ENCODE peak calls at places on chromosomes 4 and X, in four cellular contexts. R is right atrium auricular region, L is HCT116, F is suprapubic skin. N is an unnamed sample.

GRCh38 chr4:87422104-87423052 is at the start of gene NUDT9:
- DNase-seq in L (peak), F (peak), R (peak), N (peak)

GRCh38 chr4:98903963-98904362 is 25.0 kb downstream of the EIF4E start:
- DNase-seq in F (no peak), L (no peak), R (no peak), N (no peak)

GRCh38 chr4:88327669-88328068 is 43.3 kb upstream of the PPM1K start:
- DNase-seq in R (no peak), L (no peak), F (no peak), N (no peak)

GRCh38 chr4:118033148-118034060 is 882 bp upstream of the NDST3 start:
- DNase-seq in F (no peak), L (peak), R (no peak), N (peak)

GRCh38 chr4:68129793-68130192 is at the start of gene TMPRSS11F:
- DNase-seq in R (no peak), L (peak), F (no peak), N (no peak)

GRCh38 chr4:172601195-172601594 is 567.4 kb upstream of the GALNT7 start:
- DNase-seq in F (no peak), L (no peak), R (no peak), N (no peak)

GRCh38 chr4:158788608-158789007 is 19.8 kb downstream of the FNIP2 start:
- DNase-seq in F (no peak), L (no peak), R (no peak), N (no peak)

GRCh38 chrX:96692454-96692853 is 7.8 kb downstream of the DIAPH2 start:
- DNase-seq in L (no peak), R (no peak), F (no peak), N (no peak)

GRCh38 chr4:1115528-1116293 is 2.3 kb upstream of the RNF212 start:
- DNase-seq in L (no peak), F (no peak), R (no peak), N (no peak)

GRCh38 chr4:40874902-40875301 is 125.1 kb downstream of the NSUN7 start:
- DNase-seq in L (no peak), R (no peak), F (no peak), N (no peak)

GRCh38 chr4:168945291-168945690 is 64.8 kb downstream of the CBR4 start:
- DNase-seq in F (no peak), R (no peak), L (no peak), N (no peak)

GRCh38 chrX:121308276-121308805 is 260.9 kb downstream of the GLUD2 start:
- DNase-seq in R (no peak), F (no peak), L (peak), N (peak)

GRCh38 chrX:33128048-33128805 is 83.1 kb downstream of the DMD start:
- DNase-seq in L (no peak), F (no peak), R (no peak), N (no peak)

GRCh38 chr4:100372432-100372831 is 145.4 kb downstream of the EMCN start:
- DNase-seq in F (no peak), R (no peak), L (no peak), N (no peak)

GRCh38 chr4:10496200-10496599 is 39.0 kb upstream of the ZNF518B start:
- DNase-seq in L (no peak), R (no peak), F (no peak), N (no peak)

GRCh38 chr4:187128971-187129370 is 405.3 kb upstream of the FAT1 start:
- DNase-seq in L (no peak), R (no peak), F (no peak), N (no peak)

GRCh38 chrX:153637121-153638040 is 9.6 kb upstream of the DUSP9 start:
- DNase-seq in F (no peak), L (no peak), R (no peak), N (no peak)

GRCh38 chr4:7828011-7828720 is 111.5 kb downstream of the AFAP1 start:
- DNase-seq in L (no peak), F (no peak), R (peak), N (no peak)

GRCh38 chrX:69319376-69319775 is 154.1 kb upstream of the PJA1 start:
- DNase-seq in R (no peak), F (no peak), L (no peak), N (no peak)
- TF ChIP-seq CTCF in R (no peak), F (no peak), L (no peak), N (no peak)

GRCh38 chr4:71261633-71262121 is 77.1 kb upstream of the SLC4A4 start:
- DNase-seq in F (no peak), L (no peak), R (no peak), N (no peak)
- H3K27ac ChIP-seq in F (no peak), L (no peak), R (peak), N (peak)

GRCh38 chr4:53005149-53005546 is 143.0 kb downstream of the RASL11B start:
- DNase-seq in R (no peak), F (no peak), L (no peak), N (no peak)
- H3K4me3 ChIP-seq in R (no peak), F (no peak), L (no peak), N (no peak)

GRCh38 chrX:155179343-155179997 is 36.8 kb upstream of the VBP1 start:
- DNase-seq in F (no peak), R (no peak), L (no peak), N (no peak)
- TF ChIP-seq CTCF in F (no peak), R (no peak), L (peak), N (no peak)

DNA sequence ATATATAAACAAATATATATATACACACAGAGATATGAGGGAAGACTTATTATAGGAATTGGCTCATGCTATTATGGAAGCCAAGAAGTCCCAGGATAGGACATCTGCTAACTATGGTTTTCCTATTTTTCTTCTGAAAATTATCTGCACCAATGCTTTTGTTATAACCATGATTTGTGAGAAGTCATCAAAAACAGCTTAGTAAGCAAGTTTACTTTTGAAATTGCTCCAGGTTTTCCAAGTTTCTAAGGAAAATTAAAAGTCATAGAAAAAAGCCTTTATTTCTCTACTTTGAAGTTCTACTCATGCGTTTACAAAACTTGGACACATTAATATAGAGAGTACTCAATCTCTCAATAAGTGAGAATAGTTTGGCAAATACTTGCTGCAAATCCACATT is 213.1 kb downstream of the TRAM1L1 start:
- DNase-seq in F (no peak), R (no peak), L (no peak), N (no peak)
- H3K27ac ChIP-seq in F (no peak), R (no peak), L (no peak), N (no peak)

GRCh38 chr4:25310825-25311210 is 1.8 kb upstream of the ZCCHC4 start:
- DNase-seq in R (no peak), L (no peak), F (no peak), N (no peak)
- H3K4me3 ChIP-seq in R (no peak), L (no peak), F (no peak), N (no peak)

GRCh38 chrX:46235778-46236177 is 309.4 kb downstream of the ZNF674 start:
- DNase-seq in L (no peak), R (no peak), F (no peak), N (no peak)
- TF ChIP-seq CTCF in L (no peak), R (no peak), F (no peak), N (no peak)

DNA sequence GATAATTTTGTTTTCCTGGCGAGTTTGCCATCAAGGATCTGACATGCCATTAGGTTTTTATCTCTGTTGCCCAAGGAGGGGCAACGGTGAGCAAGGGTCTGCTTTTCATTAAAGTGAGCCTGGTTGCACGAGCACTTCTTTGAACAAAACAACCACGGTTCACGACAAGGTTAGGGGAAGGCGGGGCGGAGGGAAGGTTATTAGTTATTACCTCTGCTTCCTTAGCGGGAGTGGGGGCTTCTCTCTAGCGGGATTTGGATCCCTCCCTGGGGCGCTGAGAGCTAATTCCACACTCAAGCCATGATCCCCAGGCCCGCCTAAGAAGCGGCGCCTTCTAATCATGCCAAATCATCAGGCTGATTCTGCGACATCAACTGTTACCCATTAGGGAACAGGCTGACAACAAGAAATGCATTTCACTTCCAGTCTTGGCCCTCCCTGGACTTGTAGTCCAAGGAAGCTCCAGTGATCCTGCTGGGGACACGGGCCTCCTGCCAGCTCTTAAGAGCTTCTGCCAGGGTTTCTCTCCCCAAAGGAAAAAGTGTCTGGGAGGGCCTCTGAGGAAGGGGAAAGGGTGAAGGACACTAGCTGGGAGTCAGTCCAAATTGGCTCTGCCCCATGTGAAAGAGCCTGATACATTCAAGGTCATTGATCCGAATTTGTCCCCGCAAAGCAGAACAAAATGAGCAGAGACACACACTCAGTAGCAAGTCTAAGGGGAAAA is 617.8 kb downstream of the MID1IP1 start:
- DNase-seq in R (no peak), F (no peak), L (no peak), N (no peak)
- H3K27ac ChIP-seq in R (no peak), F (no peak), L (no peak), N (no peak)

GRCh38 chr4:124710253-124710849 is 2.2 kb downstream of the ANKRD50 start:
- DNase-seq in R (no peak), F (no peak), L (no peak), N (no peak)
- H3K4me3 ChIP-seq in R (no peak), F (peak), L (no peak), N (no peak)